ENCODE peak calls at places on chromosomes 12 and 14, in seven cellular contexts. T, Z, F, E, V, G and U are unnamed samples.
A peak's percentile ranks its signal among the peaks of the same experiment; 100 is the strongest.

GRCh38 chr12:25884920-25885234 is 73.6 kb upstream of the RASSF8 start:
- DNase-seq in T (no peak), G (no peak), Z (no peak), E (no peak), F (no peak), V (no peak), U (no peak)

GRCh38 chr14:98835825-98836100 is 436.2 kb downstream of the BCL11B start:
- DNase-seq in G (no peak), Z (no peak), F (no peak), T (no peak), E (no peak), V (no peak), U (no peak)

GRCh38 chr14:54221971-54222370 is 174.8 kb upstream of the CDKN3 start:
- DNase-seq in Z (no peak), F (no peak), T (no peak), V (no peak), E (no peak), G (no peak), U (no peak)

GRCh38 chr12:100553851-100554404 is 19.6 kb upstream of the GAS2L3 start:
- DNase-seq in Z (no peak), V (no peak), T (no peak), E (peak; percentile 73), G (no peak), F (peak; percentile 16), U (no peak)

GRCh38 chr12:61854902-61855301 is 405.3 kb upstream of the USP15 start:
- DNase-seq in T (no peak), V (no peak), E (no peak), F (no peak), Z (no peak), G (no peak), U (no peak)

GRCh38 chr12:57719777-57720605 is 18.6 kb downstream of the AGAP2 start:
- DNase-seq in F (no peak), Z (no peak), V (no peak), G (no peak), T (no peak), E (no peak), U (no peak)

GRCh38 chr12:77924703-77925102 is 94.0 kb downstream of the NAV3 start:
- DNase-seq in G (no peak), V (no peak), F (no peak), T (no peak), E (peak; percentile 52), Z (no peak), U (no peak)

GRCh38 chr14:65065719-65066118 is 36.6 kb downstream of the MAX start:
- DNase-seq in Z (no peak), V (no peak), F (no peak), G (no peak), E (no peak), T (no peak), U (no peak)

GRCh38 chr14:89004195-89004594 is 179.7 kb downstream of the TTC8 start:
- DNase-seq in T (no peak), G (no peak), Z (no peak), V (no peak), F (no peak), E (peak; percentile 78), U (no peak)

GRCh38 chr14:96965885-96966595 is 168.9 kb downstream of the VRK1 start:
- DNase-seq in T (peak; percentile 66), F (no peak), V (no peak), E (no peak), Z (no peak), G (no peak), U (no peak)

GRCh38 chr14:50531595-50532501 is 521 bp downstream of the MAP4K5 start:
- DNase-seq in V (peak; percentile 77), E (peak; percentile 29), F (peak; percentile 61), G (peak; percentile 51), Z (peak; percentile 54), T (peak; percentile 78), U (peak; percentile 47)

GRCh38 chr14:50532502-50533313 is at the start of gene MAP4K5:
- DNase-seq in G (peak; percentile 94), E (peak; percentile 89), F (peak; percentile 93), V (peak; percentile 96), T (peak; percentile 98), Z (peak; percentile 91), U (peak; percentile 92)

GRCh38 chr14:50534998-50535397 is 2.6 kb upstream of the MAP4K5 start:
- DNase-seq in G (no peak), T (no peak), F (no peak), Z (no peak), V (no peak), E (no peak), U (no peak)

GRCh38 chr14:50533806-50534205 is 1.4 kb upstream of the MAP4K5 start:
- DNase-seq in Z (no peak), V (no peak), E (peak; percentile 56), T (no peak), F (no peak), G (no peak), U (no peak)

GRCh38 chr14:50533314-50533705 is 941 bp upstream of the MAP4K5 start:
- DNase-seq in T (no peak), V (no peak), F (no peak), E (no peak), Z (no peak), G (no peak), U (no peak)
- H3K4me3 ChIP-seq in T (peak overlapping the region; percentile 70), V (no peak overlapping the region), F (no peak overlapping the region), E (no peak overlapping the region), Z (no peak overlapping the region), G (peak overlapping the region; percentile 97), U (peak overlapping the region; percentile 95)

DNA sequence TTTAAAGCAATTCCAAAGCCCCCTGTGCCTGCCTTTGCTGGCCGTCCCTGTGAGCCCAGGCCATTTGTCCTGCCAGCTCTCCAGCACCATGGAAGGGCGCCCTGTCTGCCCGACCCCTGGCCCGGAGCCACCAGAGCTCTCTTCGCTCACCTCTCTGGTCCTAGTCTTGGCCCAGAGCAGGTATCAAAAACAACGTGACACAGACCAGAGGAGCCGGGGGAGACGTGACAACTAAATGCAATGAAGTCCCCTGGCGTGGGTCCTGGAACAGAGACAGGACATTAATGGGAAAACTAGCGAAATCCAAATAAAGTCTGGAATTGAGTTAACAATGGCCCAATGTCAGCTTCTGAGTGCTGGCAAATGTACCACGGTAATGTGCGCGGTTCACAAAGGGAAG is 83.2 kb upstream of the DIO3 start:
- DNase-seq in F (no peak), Z (peak; percentile 12), E (no peak), T (no peak), G (no peak), V (no peak), U (peak; percentile 17)
- H3K4me3 ChIP-seq in F (no peak overlapping the region), Z (no peak overlapping the region), E (no peak overlapping the region), T (no peak overlapping the region), G (no peak overlapping the region), V (no peak overlapping the region), U (no peak overlapping the region)

GRCh38 chr14:72126091-72126490 is 193.9 kb downstream of the RGS6 start:
- DNase-seq in F (no peak), G (no peak), E (no peak), V (no peak), Z (peak; percentile 60), T (no peak), U (no peak)

GRCh38 chr14:72126561-72126960 is 194.3 kb downstream of the RGS6 start:
- DNase-seq in E (no peak), T (no peak), G (no peak), Z (no peak), F (no peak), V (no peak), U (no peak)

GRCh38 chr14:72129283-72129682 is 197.1 kb downstream of the RGS6 start:
- DNase-seq in Z (peak; percentile 65), G (no peak), T (no peak), F (no peak), V (no peak), E (no peak), U (no peak)

GRCh38 chr14:72124171-72124570 is 191.9 kb downstream of the RGS6 start:
- DNase-seq in E (no peak), T (no peak), G (no peak), Z (no peak), V (no peak), F (no peak), U (no peak)

GRCh38 chr14:72128629-72129028 is 196.4 kb downstream of the RGS6 start:
- DNase-seq in V (no peak), E (no peak), F (no peak), T (no peak), Z (no peak), G (no peak), U (no peak)
- H3K4me3 ChIP-seq in V (no peak overlapping the region), E (no peak overlapping the region), F (no peak overlapping the region), T (no peak overlapping the region), Z (no peak overlapping the region), G (no peak overlapping the region), U (no peak overlapping the region)

GRCh38 chr14:32077081-32078029 is at the start of gene ARHGAP5:
- DNase-seq in G (peak; percentile 51), Z (no peak), V (no peak), T (peak; percentile 76), E (peak; percentile 14), F (peak; percentile 39), U (peak; percentile 56)

GRCh38 chr14:32073537-32074189 is 3.4 kb upstream of the ARHGAP5 start:
- DNase-seq in E (peak; percentile 82), G (peak; percentile 53), Z (peak; percentile 62), V (no peak), T (peak; percentile 95), F (peak; percentile 87), U (peak; percentile 79)

GRCh38 chr14:32076278-32077080 is 625 bp upstream of the ARHGAP5 start:
- DNase-seq in F (peak; percentile 97), Z (peak; percentile 96), E (peak; percentile 95), V (peak; percentile 99), G (peak; percentile 97), T (peak; percentile 97), U (peak; percentile 97)

GRCh38 chr14:32075636-32076277 is 1.3 kb upstream of the ARHGAP5 start:
- DNase-seq in E (peak; percentile 2), T (no peak), V (peak; percentile 78), F (peak; percentile 32), G (peak; percentile 68), Z (peak; percentile 65), U (peak; percentile 59)

DNA sequence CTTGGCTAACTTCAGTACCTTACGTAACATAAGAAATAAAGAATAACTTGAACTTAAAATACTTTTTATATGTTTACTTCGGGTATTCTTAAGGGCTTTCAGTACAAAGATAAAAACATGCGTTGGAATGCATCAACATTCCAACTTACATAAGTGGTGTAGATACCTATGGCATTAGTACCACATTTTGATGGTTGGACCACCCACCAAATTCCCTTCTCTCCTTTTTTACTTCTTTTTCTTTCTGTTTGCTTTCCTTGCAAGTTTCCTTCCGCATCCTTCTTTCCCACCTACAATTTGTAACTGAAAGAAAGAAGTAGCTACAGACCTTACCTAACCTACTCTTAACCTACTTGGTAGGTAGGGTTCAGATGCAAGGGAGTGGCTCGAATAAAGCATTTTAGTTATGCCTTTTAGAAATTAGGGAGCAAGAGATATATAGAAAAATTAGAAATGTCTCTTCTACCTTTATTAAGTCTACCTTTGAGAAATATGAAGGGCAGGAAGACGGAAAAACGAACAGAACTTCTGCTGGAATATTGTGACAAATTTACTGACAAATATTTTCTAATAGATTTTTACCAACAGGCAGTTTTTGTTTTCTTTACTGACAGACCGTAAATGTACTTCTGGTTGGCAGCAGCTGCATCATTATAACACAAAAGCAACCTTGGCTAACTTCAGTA is 2.1 kb upstream of the ARHGAP5 start:
- DNase-seq in E (peak; percentile 1), V (no peak), G (no peak), F (peak; percentile 22), T (peak; percentile 47), Z (no peak), U (no peak)
- H3K4me3 ChIP-seq in E (no peak overlapping the region), V (peak overlapping the region; percentile 95), G (peak overlapping the region; percentile 95), F (peak overlapping the region; percentile 63), T (no peak overlapping the region), Z (no peak overlapping the region), U (peak overlapping the region; percentile 85)